ENCODE peak calls at places on chromosome 16, in eight cellular contexts. S, F, T, C, N, H, G and X are unnamed samples.

GRCh38 chr16:63337264-63337663 is 1301.0 kb upstream of the CDH8 start:
- DNase-seq in S (no peak), F (no peak), T (no peak), C (no peak), N (no peak), H (no peak), G (no peak), X (no peak)

GRCh38 chr16:14505846-14506245 is 124.2 kb downstream of the PARN start:
- DNase-seq in S (peak), F (no peak), T (no peak), C (peak), N (no peak), H (no peak), G (no peak), X (peak)

GRCh38 chr16:68651136-68651535 is 6.0 kb downstream of the CDH3 start:
- DNase-seq in S (no peak), F (no peak), T (no peak), C (no peak), N (no peak), H (no peak), G (no peak), X (no peak)

GRCh38 chr16:16017812-16018211 is 68.4 kb downstream of the ABCC1 start:
- DNase-seq in S (no peak), F (no peak), T (no peak), C (peak), N (no peak), H (no peak), G (no peak), X (no peak)

GRCh38 chr16:10571354-10571753 is 9.0 kb downstream of the EMP2 start:
- DNase-seq in S (no peak), F (no peak), T (no peak), C (no peak), N (no peak), H (no peak), G (no peak), X (no peak)

GRCh38 chr16:48156790-48157209 is 1.0 kb upstream of the ABCC12 start:
- DNase-seq in S (peak), F (no peak), T (peak), C (peak), N (peak), H (peak), G (peak), X (peak)

GRCh38 chr16:46783800-46784199 is 35.7 kb upstream of the MYLK3 start:
- DNase-seq in S (no peak), F (no peak), T (no peak), C (no peak), N (no peak), H (no peak), G (no peak), X (peak)

GRCh38 chr16:55470533-55471371 is 8.2 kb upstream of the MMP2 start:
- DNase-seq in S (no peak), F (no peak), T (no peak), C (peak), N (no peak), H (no peak), G (peak), X (peak)

GRCh38 chr16:83682858-83683235 is 124.9 kb upstream of the HSBP1 start:
- DNase-seq in S (no peak), F (no peak), T (no peak), C (no peak), N (no peak), H (no peak), G (no peak), X (no peak)

GRCh38 chr16:11250091-11250785 is 5.8 kb downstream of the SOCS1 start:
- DNase-seq in S (no peak), F (no peak), T (no peak), C (no peak), N (peak), H (peak), G (peak), X (no peak)

GRCh38 chr16:386641-387156 is 4.9 kb upstream of the PGAP6 start:
- DNase-seq in S (no peak), F (no peak), T (peak), C (no peak), N (no peak), H (no peak), G (no peak), X (no peak)

GRCh38 chr16:53369921-53370320 is 64.3 kb upstream of the RBL2 start:
- DNase-seq in S (no peak), F (no peak), T (no peak), C (peak), N (no peak), H (no peak), G (no peak), X (peak)

GRCh38 chr16:46763147-46763546 is 15.0 kb upstream of the MYLK3 start:
- DNase-seq in S (no peak), F (no peak), T (no peak), C (peak), N (no peak), H (no peak), G (no peak), X (no peak)

GRCh38 chr16:70331588-70332358 is 14.9 kb upstream of the DDX19A start:
- DNase-seq in S (no peak), F (no peak), T (no peak), C (no peak), N (peak), H (peak), G (peak), X (peak)

GRCh38 chr16:68375801-68376536 is 65.2 kb downstream of the PRMT7 start:
- DNase-seq in S (no peak), F (no peak), T (no peak), C (no peak), N (no peak), H (no peak), G (no peak), X (no peak)

GRCh38 chr16:8493885-8494487 is 96.3 kb downstream of the TMEM114 start:
- DNase-seq in S (no peak), F (no peak), T (no peak), C (no peak), N (no peak), H (peak), G (no peak), X (no peak)

GRCh38 chr16:24538756-24539294 is 541 bp upstream of the RBBP6 start:
- DNase-seq in S (peak), F (no peak), T (no peak), C (no peak), N (no peak), H (no peak), G (no peak), X (peak)

GRCh38 chr16:64615647-64616280 is 506.1 kb downstream of the CDH11 start:
- DNase-seq in S (no peak), F (no peak), T (peak), C (no peak), N (no peak), H (peak), G (no peak), X (peak)

GRCh38 chr16:46801428-46802049 is 29.4 kb downstream of the C16orf87 start:
- DNase-seq in S (peak), F (no peak), T (no peak), C (no peak), N (no peak), H (peak), G (no peak), X (peak)

GRCh38 chr16:80803341-80804060 is 897 bp downstream of the CDYL2 start:
- DNase-seq in S (no peak), F (no peak), T (no peak), C (no peak), N (no peak), H (peak), G (no peak), X (peak)

GRCh38 chr16:48143816-48144215 is 12.0 kb downstream of the ABCC12 start:
- DNase-seq in S (no peak), F (no peak), T (no peak), C (no peak), N (no peak), H (no peak), G (no peak), X (no peak)

GRCh38 chr16:3377917-3378316 is 22.2 kb downstream of the OR2C1 start:
- DNase-seq in S (peak), F (no peak), T (no peak), C (no peak), N (no peak), H (no peak), G (no peak), X (no peak)

GRCh38 chr16:3797904-3798811 is 80.8 kb upstream of the TRAP1 start:
- DNase-seq in S (no peak), F (no peak), T (no peak), C (peak), N (no peak), H (peak), G (no peak), X (no peak)

DNA sequence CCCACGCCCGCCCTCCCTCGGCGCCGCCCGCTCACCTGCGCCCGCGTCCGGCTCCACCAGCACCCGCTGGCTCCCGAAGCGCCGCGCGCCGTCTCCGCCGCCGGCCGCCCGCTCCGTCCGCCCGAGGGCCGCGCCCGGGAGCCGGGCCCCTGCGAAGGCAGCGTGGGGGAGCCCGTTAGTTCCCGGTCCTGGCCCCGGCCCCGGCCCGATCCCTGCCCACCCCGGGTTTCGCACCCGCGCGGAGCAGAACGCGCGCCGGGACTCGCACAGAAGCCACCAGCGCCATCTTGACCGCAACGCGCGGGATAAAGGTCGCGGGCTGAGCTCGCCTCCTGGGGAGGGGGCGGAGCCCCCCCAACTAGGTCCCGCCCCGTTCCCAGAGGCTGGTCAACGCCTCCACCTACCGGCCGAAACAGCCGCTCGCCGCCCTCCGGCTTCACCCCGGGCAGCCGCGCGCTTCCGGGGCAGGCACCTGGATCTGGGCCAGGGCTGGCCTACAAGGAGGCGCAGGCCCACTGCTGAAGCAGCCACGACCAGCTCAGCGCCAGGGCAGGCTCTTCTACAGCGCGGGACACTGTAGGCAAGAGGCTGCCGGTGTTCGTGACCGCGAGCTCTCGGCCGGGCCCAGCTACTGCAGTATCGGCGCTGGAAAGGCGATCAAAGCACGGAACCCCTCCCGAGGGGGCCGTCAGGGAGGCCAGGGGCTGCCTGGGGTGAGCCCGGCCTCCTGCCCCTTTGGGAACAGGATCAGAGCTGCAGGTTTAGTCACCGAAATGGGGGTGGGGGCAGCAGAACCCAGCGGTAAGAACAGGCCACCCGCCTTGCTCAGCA is at the start of gene ECI1:
- DNase-seq in S (peak), F (peak), T (peak), C (peak), N (no peak), H (peak), G (peak), X (peak)
- H2AFZ ChIP-seq in S (no peak), F (peak), T (no peak), C (peak), N (no peak), H (no peak), G (peak), X (peak)

DNA sequence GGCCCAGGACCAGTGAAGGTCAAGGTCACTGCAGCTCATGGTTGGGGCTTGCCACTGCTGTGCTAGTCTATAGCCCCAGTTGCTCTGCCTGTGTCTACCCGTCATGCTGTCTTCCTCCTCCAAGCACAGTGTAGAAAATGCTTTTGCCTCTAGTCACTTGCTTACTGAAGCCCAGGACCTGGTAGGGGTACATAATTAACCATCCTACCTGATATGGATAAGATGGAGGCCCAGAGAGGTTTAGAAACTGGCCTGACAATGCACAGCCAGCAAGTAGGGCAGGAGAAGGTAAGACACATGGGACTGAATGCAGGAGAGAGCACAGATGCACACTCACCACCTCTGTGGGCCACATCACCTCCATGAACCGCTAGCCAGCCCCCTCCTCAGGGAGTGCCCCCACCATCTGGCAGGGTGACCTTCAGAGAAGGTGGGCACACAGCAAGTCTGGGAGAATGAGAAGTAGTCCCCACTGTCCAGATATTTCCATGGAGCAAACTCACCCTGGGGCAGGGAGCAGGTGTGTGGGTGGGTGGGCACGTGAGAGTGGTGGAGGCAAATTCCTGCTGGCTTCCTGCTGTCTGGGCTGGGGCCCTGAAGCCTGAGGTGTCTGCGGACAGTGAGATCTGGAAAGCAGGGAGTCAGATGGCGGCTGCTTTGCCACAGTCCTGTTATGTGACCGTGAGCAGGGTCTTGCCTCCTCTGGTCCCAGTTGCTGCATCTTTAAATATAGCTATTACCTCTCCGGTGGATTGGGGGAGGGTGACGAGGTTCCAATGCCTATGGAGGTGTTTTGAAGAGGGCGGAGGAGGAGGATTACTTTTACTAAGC is 1.0 kb downstream of the CX3CL1 start:
- DNase-seq in S (peak), F (no peak), T (no peak), C (no peak), N (no peak), H (no peak), G (no peak), X (no peak)
- H3K27ac ChIP-seq in S (peak), F (no peak), T (no peak), C (peak), N (no peak), H (no peak), G (no peak), X (no peak)

GRCh38 chr16:86505185-86505898 is 5.0 kb upstream of the FOXF1 start:
- DNase-seq in S (no peak), F (no peak), T (no peak), C (no peak), N (no peak), H (peak), G (no peak), X (peak)
- TF ChIP-seq EZH2 in S (peak), F (no peak), T (no peak), C (peak), N (no peak), H (peak), G (no peak), X (peak)

GRCh38 chr16:30652718-30653117 is 2.0 kb downstream of the PRR14 start:
- DNase-seq in S (no peak), F (no peak), T (no peak), C (no peak), N (no peak), H (no peak), G (no peak), X (no peak)
- H2AFZ ChIP-seq in S (no peak), F (no peak), T (no peak), C (no peak), N (no peak), H (no peak), G (no peak), X (no peak)

GRCh38 chr16:17578921-17579876 is 108.4 kb upstream of the XYLT1 start:
- DNase-seq in S (peak), F (peak), T (peak), C (peak), N (peak), H (peak), G (peak), X (peak)
- H3K27ac ChIP-seq in S (no peak), F (no peak), T (no peak), C (no peak), N (peak), H (no peak), G (no peak), X (peak)

GRCh38 chr16:66923866-66924265 is 1.5 kb downstream of the RRAD start:
- DNase-seq in S (no peak), F (no peak), T (no peak), C (no peak), N (no peak), H (no peak), G (no peak), X (no peak)
- TF ChIP-seq EZH2 in S (no peak), F (no peak), T (no peak), C (no peak), N (no peak), H (no peak), G (no peak), X (no peak)

GRCh38 chr16:27083861-27084261 is 17.1 kb downstream of the C16orf82 start:
- DNase-seq in S (no peak), F (no peak), T (no peak), C (no peak), N (no peak), H (peak), G (no peak), X (no peak)
- H2AFZ ChIP-seq in S (no peak), F (no peak), T (no peak), C (no peak), N (no peak), H (peak), G (no peak), X (no peak)

GRCh38 chr16:89114159-89114981 is 20.7 kb downstream of the ACSF3 start:
- DNase-seq in S (no peak), F (no peak), T (no peak), C (no peak), N (peak), H (peak), G (peak), X (no peak)

GRCh38 chr16:89113661-89114060 is 20.0 kb downstream of the ACSF3 start:
- DNase-seq in S (no peak), F (no peak), T (no peak), C (no peak), N (no peak), H (no peak), G (no peak), X (no peak)

GRCh38 chr16:89111263-89111662 is 17.6 kb downstream of the ACSF3 start:
- DNase-seq in S (no peak), F (no peak), T (no peak), C (no peak), N (no peak), H (no peak), G (no peak), X (no peak)

GRCh38 chr16:89112377-89113151 is 18.9 kb downstream of the ACSF3 start:
- DNase-seq in S (no peak), F (no peak), T (no peak), C (no peak), N (no peak), H (no peak), G (no peak), X (no peak)

DNA sequence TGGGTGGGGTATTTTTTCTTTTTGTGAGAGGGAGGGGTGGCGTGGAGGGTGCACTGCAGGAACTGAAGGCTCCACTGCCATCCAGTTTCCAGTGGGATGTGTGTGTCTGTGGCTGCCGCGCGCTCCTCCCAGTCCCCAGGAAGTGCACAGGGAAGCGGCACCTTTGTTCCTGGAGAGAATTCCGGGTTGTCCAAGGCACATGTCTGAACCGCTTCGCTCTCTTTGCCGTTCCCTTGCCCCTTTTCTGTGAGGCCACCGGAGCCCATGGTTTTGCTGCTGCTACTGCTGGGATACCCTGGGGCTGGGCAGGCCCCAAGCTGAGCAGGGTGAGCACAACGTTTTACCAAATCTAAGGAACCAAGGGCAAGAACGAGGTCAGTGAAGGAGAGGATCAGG is 19.5 kb downstream of the ACSF3 start:
- DNase-seq in S (no peak), F (no peak), T (no peak), C (no peak), N (no peak), H (no peak), G (no peak), X (no peak)
- H3K27ac ChIP-seq in S (no peak), F (peak), T (no peak), C (no peak), N (no peak), H (no peak), G (no peak), X (no peak)